ENCODE peak calls at places on chromosomes 7 and 10, in nine cellular contexts. I is lower lobe of right lung, K is heart right ventricle, T is MM.1S, H is breast epithelium, U is ovary, B is left lung, R is lung, G is PC-9. Q is an unnamed sample.

GRCh38 chr7:157589680-157590079 is 252.9 kb downstream of the DNAJB6 start:
- DNase-seq in T (no peak), I (no peak), H (no peak), R (no peak), B (peak; percentile 69), G (no peak), K (no peak), U (no peak), Q (no peak)

GRCh38 chr10:96439655-96440217 is 74.0 kb downstream of the TLL2 start:
- DNase-seq in K (no peak), U (no peak), R (no peak), B (no peak), H (no peak), G (no peak), I (no peak), T (no peak), Q (no peak)

GRCh38 chr7:140453273-140453672 is 26.0 kb downstream of the MKRN1 start:
- DNase-seq in H (no peak), R (no peak), I (no peak), B (no peak), G (no peak), K (no peak), T (no peak), U (no peak), Q (no peak)

GRCh38 chr7:88787777-88788176 is 7.8 kb downstream of the TEX47 start:
- DNase-seq in I (no peak), G (no peak), U (no peak), R (no peak), B (no peak), T (no peak), H (no peak), K (no peak), Q (no peak)

GRCh38 chr10:75935650-75936400 is 504.4 kb downstream of the LRMDA start:
- DNase-seq in R (no peak), U (no peak), I (no peak), B (no peak), H (no peak), G (no peak), K (no peak), T (no peak), Q (no peak)

GRCh38 chr7:92794846-92795245 is 41.5 kb downstream of the CDK6 start:
- DNase-seq in T (no peak), U (no peak), I (no peak), G (no peak), K (no peak), H (no peak), R (no peak), B (no peak), Q (no peak)

GRCh38 chr7:100220833-100221718 is 1.3 kb downstream of the PVRIG start:
- DNase-seq in T (peak; percentile 94), G (no peak), B (peak; percentile 61), K (no peak), U (no peak), R (no peak), H (peak; percentile 27), I (no peak), Q (no peak)

GRCh38 chr10:88342733-88343310 is 240.3 kb downstream of the RNLS start:
- DNase-seq in I (no peak), H (no peak), K (no peak), U (no peak), T (no peak), G (no peak), B (no peak), R (no peak), Q (no peak)

GRCh38 chr10:49579621-49580020 is 30.5 kb upstream of the SLC18A3 start:
- DNase-seq in H (no peak), B (no peak), K (no peak), T (no peak), R (no peak), I (no peak), G (no peak), U (no peak), Q (no peak)

GRCh38 chr10:93379366-93380042 is 102.6 kb downstream of the MYOF start:
- DNase-seq in T (no peak), U (no peak), R (no peak), H (no peak), G (no peak), B (no peak), I (no peak), K (no peak), Q (no peak)

GRCh38 chr10:113520606-113521481 is 32.0 kb upstream of the HABP2 start:
- DNase-seq in G (no peak), K (peak; percentile 29), T (peak; percentile 43), B (no peak), I (peak; percentile 57), U (peak; percentile 75), R (peak; percentile 68), H (peak; percentile 76), Q (peak; percentile 65)

GRCh38 chr7:116327135-116327534 is 116.8 kb downstream of the TES start:
- DNase-seq in R (no peak), B (no peak), K (no peak), H (no peak), T (no peak), G (no peak), U (no peak), I (no peak), Q (no peak)

GRCh38 chr7:138097064-138097741 is 20.9 kb downstream of the AKR1D1 start:
- DNase-seq in R (no peak), H (no peak), T (peak; percentile 73), G (peak; percentile 39), I (no peak), U (no peak), K (no peak), B (no peak), Q (peak; percentile 77)

GRCh38 chr10:131789516-131789915 is 111.3 kb upstream of the PPP2R2D start:
- DNase-seq in B (no peak), G (no peak), R (no peak), K (no peak), H (no peak), T (no peak), U (no peak), I (no peak), Q (no peak)

GRCh38 chr7:50664461-50664922 is 99.3 kb upstream of the DDC start:
- DNase-seq in I (no peak), G (peak; percentile 98), U (no peak), R (no peak), B (no peak), T (no peak), K (no peak), H (no peak), Q (no peak)

GRCh38 chr7:2635810-2636701 is 4.3 kb downstream of the TTYH3 start:
- DNase-seq in H (no peak), K (peak; percentile 81), I (peak; percentile 72), R (no peak), B (no peak), T (no peak), G (no peak), U (no peak), Q (no peak)

GRCh38 chr7:55048221-55048859 is 29.5 kb downstream of the EGFR start:
- DNase-seq in G (peak; percentile 52), K (no peak), U (no peak), T (no peak), R (no peak), H (peak; percentile 47), I (no peak), B (no peak), Q (no peak)

GRCh38 chr7:17401806-17402627 is 103.6 kb downstream of the AHR start:
- DNase-seq in I (no peak), U (no peak), T (no peak), K (no peak), B (no peak), H (no peak), R (no peak), G (no peak), Q (no peak)
- H3K4me3 ChIP-seq in I (no peak overlapping the region), U (no peak overlapping the region), T (no peak overlapping the region), K (no peak overlapping the region), B (no peak overlapping the region), H (no peak overlapping the region), R (no peak overlapping the region), G (no peak overlapping the region), Q (no peak overlapping the region)

DNA sequence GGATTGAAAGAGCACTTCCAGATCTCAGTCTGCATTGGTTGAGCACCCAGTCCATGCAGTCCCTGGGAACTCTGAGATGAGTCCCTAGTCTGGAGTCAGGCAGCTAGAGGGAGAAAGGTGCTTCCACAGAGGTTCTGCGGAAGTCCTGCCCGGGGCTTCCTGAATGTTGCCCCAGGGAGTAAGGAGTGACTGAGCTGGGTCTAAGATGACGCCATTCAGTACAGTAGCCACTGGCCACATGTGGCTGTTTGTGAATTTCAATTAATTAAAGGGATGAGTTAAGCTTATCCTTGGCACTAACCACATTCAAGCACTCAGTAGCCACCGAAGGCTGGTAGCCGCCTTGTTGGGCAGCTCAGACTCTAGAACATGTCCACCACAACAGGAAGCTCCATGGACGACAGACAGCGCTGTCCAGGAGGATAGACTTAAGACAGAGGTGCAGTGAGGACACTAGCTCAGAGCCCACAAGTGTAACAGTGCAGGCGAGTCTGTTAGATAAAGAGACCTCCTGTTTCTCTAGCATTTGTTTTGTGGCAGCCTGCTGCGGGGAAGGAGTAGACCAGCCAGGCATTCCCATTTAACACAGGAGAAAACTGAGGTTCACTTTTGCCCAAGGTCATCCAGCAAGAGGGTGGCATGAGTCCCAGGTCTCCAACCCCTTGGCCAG is 101.6 kb upstream of the PPIF start:
- DNase-seq in B (no peak), K (peak; percentile 12), H (no peak), U (no peak), I (no peak), T (no peak), R (no peak), G (no peak), Q (no peak)
- H3K4me1 ChIP-seq in B (peaks cover 51% of the 10 kb centered on the region), K (peaks cover 89% of the 10 kb centered on the region), H (peaks cover 33% of the 10 kb centered on the region), U (peaks cover 40% of the 10 kb centered on the region), I (peaks cover 87% of the 10 kb centered on the region), T (peaks cover 75% of the 10 kb centered on the region), R (peaks cover 52% of the 10 kb centered on the region), G (peaks cover 13% of the 10 kb centered on the region), Q (no peaks in the 10 kb centered on the region)

GRCh38 chr10:660413-660979 is 29.0 kb downstream of the DIP2C start:
- DNase-seq in K (no peak), H (no peak), I (no peak), T (peak; percentile 37), R (no peak), B (no peak), U (no peak), G (no peak), Q (no peak)
- H3K4me3 ChIP-seq in K (no peak overlapping the region), H (no peak overlapping the region), I (no peak overlapping the region), T (no peak overlapping the region), R (no peak overlapping the region), B (no peak overlapping the region), U (no peak overlapping the region), G (no peak overlapping the region), Q (no peak overlapping the region)

GRCh38 chr10:46518028-46518725 is 38.3 kb downstream of the GPRIN2 start:
- DNase-seq in T (no peak), R (no peak), H (peak; percentile 12), U (no peak), I (peak; percentile 30), G (no peak), B (no peak), K (no peak), Q (no peak)

GRCh38 chr10:46515402-46516192 is 40.9 kb downstream of the GPRIN2 start:
- DNase-seq in T (no peak), B (no peak), I (peak; percentile 35), U (peak; percentile 15), K (no peak), H (peak; percentile 7), R (no peak), G (no peak), Q (no peak)

GRCh38 chr10:46514899-46515298 is 41.6 kb downstream of the GPRIN2 start:
- DNase-seq in I (peak; percentile 25), T (no peak), K (no peak), U (peak; percentile 11), G (no peak), H (peak; percentile 9), B (no peak), R (no peak), Q (no peak)

GRCh38 chr10:46517541-46517940 is 38.9 kb downstream of the GPRIN2 start:
- DNase-seq in T (no peak), H (peak; percentile 7), R (no peak), K (no peak), I (peak; percentile 25), G (no peak), B (no peak), U (no peak), Q (no peak)

GRCh38 chr10:46516660-46517416 is 39.6 kb downstream of the GPRIN2 start:
- DNase-seq in K (no peak), H (peak; percentile 16), G (peak; percentile 67), I (peak; percentile 43), B (no peak), R (no peak), T (no peak), U (peak; percentile 9), Q (peak; percentile 47)
- H3K4me1 ChIP-seq in K (no peaks in the 10 kb centered on the region), H (no peaks in the 10 kb centered on the region), G (peaks cover 6% of the 10 kb centered on the region), I (no peaks in the 10 kb centered on the region), B (no peaks in the 10 kb centered on the region), R (peaks cover 3% of the 10 kb centered on the region), T (no peaks in the 10 kb centered on the region), U (no peaks in the 10 kb centered on the region), Q (peaks cover 8% of the 10 kb centered on the region)